ENCODE peak calls at places on chromosomes 16 and 17, in six cellular contexts. A is adrenal gland, V is spleen, U is fibroblast of mammary gland, E is Calu3, J is WTC11. B is an unnamed sample.

GRCh38 chr16:85153656-85154091 is 41.4 kb upstream of the CIBAR2 start:
- DNase-seq in U (no peak), A (no peak), V (no peak), J (no peak), E (no peak), B (no peak)

GRCh38 chr16:12318661-12319463 is 342.3 kb downstream of the SNX29 start:
- DNase-seq in V (peak), E (no peak), A (no peak), U (no peak), J (no peak), B (no peak)

GRCh38 chr16:75559564-75560372 is 3.7 kb upstream of the TMEM231 start:
- DNase-seq in A (no peak), V (no peak), J (no peak), E (no peak), U (peak), B (no peak)

GRCh38 chr16:84489141-84489540 is 15.3 kb downstream of the MEAK7 start:
- DNase-seq in U (no peak), V (no peak), J (no peak), A (no peak), E (no peak), B (no peak)

GRCh38 chr17:66398617-66399016 is 96.2 kb downstream of the PRKCA start:
- DNase-seq in V (no peak), J (no peak), U (no peak), E (no peak), A (no peak), B (no peak)

GRCh38 chr16:67675999-67676398 is 9.4 kb downstream of the C16orf86 start:
- DNase-seq in A (no peak), E (no peak), U (no peak), V (no peak), J (no peak), B (no peak)

GRCh38 chr17:30244853-30245385 is 9.4 kb upstream of the SLC6A4 start:
- DNase-seq in V (peak), A (no peak), E (no peak), J (no peak), U (peak), B (no peak)

GRCh38 chr16:10514369-10515055 is 65.9 kb downstream of the EMP2 start:
- DNase-seq in V (no peak), J (peak), E (peak), A (peak), U (peak), B (peak)

GRCh38 chr16:56279132-56279531 is 87.8 kb downstream of the GNAO1 start:
- DNase-seq in J (no peak), E (peak), A (no peak), V (peak), U (no peak), B (no peak)

GRCh38 chr17:4142107-4142900 is 526 bp downstream of the ZZEF1 start:
- DNase-seq in V (no peak), J (peak), E (peak), A (peak), U (no peak), B (peak)

DNA sequence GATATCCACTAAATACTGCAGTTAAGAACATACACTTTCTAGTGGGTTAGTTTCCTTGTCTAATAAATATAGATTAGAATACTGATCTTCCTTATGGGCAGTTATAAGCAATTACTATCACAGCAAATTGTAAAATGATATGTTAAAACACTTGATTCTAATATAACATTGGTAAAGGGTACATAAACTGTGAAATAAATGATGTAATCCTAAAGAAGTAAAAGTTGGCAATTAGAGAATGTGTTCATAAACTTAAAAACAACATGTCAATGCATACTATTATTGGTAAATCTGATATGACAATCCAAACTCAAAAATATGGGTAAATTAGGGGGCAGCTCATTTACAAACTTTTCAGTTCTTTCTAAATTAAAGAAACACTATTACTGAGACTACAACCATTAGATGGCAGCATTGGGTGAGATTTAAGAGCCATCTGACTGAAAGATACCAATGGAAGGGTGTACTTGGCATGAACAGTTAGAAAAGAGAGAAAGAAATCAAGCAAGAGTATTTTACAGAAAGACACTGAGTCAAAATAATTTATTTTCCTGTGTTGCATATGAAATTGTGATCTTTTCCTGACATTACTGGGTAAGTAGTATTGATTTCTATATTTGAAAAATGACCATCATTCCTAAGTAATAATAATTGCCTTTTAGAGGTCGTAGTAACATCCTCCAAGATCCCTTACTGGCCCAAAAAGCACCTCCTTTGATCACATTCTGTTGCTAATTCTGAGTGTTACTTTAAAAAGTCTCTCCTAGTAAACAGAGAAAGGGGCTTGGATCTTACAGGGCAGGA is 119.6 kb downstream of the SPAG9 start:
- DNase-seq in V (no peak), A (no peak), E (peak), U (peak), J (no peak), B (peak)
- TF ChIP-seq CTCF in V (no peak), A (peak), E (peak), U (peak), J (no peak), B (peak)

GRCh38 chr17:59707182-59707970 is at the start of the genes PTRH2 and VMP1:
- DNase-seq in E (peak), A (peak), U (peak), V (peak), J (peak), B (peak)
- TF ChIP-seq CTCF in E (no peak), A (no peak), U (no peak), V (no peak), J (no peak), B (no peak)

GRCh38 chr16:86919073-86919472 is 340.7 kb downstream of the FOXL1 start:
- DNase-seq in E (no peak), V (no peak), J (no peak), A (no peak), U (no peak), B (no peak)
- TF ChIP-seq CTCF in E (no peak), V (no peak), J (no peak), A (no peak), U (no peak), B (no peak)

GRCh38 chr16:14074544-14074943 is 3.4 kb downstream of the MRTFB start:
- DNase-seq in J (no peak), V (no peak), A (no peak), E (no peak), U (no peak), B (no peak)

GRCh38 chr16:14070877-14071575 is at the start of gene MRTFB:
- DNase-seq in V (peak), E (peak), J (peak), A (peak), U (no peak), B (peak)

GRCh38 chr16:14071576-14072271 is 605 bp downstream of the MRTFB start:
- DNase-seq in V (peak), J (no peak), U (no peak), A (peak), E (no peak), B (no peak)

GRCh38 chr16:14070555-14070876 is 603 bp upstream of the MRTFB start:
- DNase-seq in U (no peak), A (no peak), E (no peak), V (no peak), J (no peak), B (no peak)

DNA sequence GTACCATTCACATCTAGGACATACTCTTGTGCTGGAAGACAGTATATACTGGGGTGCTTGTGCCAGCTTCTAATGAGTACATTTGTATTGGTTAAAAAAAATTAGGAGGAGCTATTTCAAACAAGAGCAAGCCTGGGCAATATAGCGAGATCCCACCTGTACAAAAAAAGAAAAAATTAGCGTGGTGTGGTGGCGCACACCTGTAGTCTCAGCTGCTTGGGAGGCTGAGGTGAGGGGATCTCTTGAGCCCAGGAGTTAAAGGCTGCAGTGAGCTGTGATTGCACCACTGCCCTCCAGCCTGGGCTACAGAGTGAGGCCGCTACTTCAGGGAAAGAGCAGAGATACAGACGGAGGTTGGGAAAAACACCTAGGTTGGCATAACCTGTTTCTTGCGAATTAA is 1.2 kb downstream of the MRTFB start:
- DNase-seq in A (no peak), E (no peak), U (no peak), V (no peak), J (no peak), B (no peak)
- TF ChIP-seq CTCF in A (no peak), E (no peak), U (no peak), V (no peak), J (no peak), B (no peak)

GRCh38 chr17:43056051-43056450 is 31.0 kb downstream of the RND2 start:
- DNase-seq in A (no peak), U (no peak), E (no peak), V (no peak), J (no peak), B (no peak)
- TF ChIP-seq CTCF in A (no peak), U (no peak), E (no peak), V (no peak), J (no peak), B (no peak)

GRCh38 chr16:29808219-29808900 is 2.0 kb downstream of the MAZ start:
- DNase-seq in J (no peak), U (no peak), E (no peak), A (peak), V (peak), B (no peak)

GRCh38 chr16:29806096-29806579 is at the start of gene MAZ:
- DNase-seq in V (peak), A (peak), J (no peak), E (peak), U (peak), B (no peak)

GRCh38 chr16:29806641-29807425 is 504 bp downstream of the MAZ start:
- DNase-seq in J (peak), E (peak), V (peak), A (peak), U (peak), B (peak)

GRCh38 chr16:29809031-29809747 is 2.8 kb upstream of the PRRT2 start:
- DNase-seq in A (peak), J (no peak), V (peak), U (no peak), E (no peak), B (no peak)

GRCh38 chr16:29807426-29808218 is 1.3 kb downstream of the MAZ start:
- DNase-seq in U (peak), V (peak), J (peak), E (peak), A (peak), B (peak)
- TF ChIP-seq CTCF in U (peak), V (no peak), J (no peak), E (peak), A (no peak), B (peak)

GRCh38 chr16:66344533-66345145 is 21.9 kb upstream of the CDH5 start:
- DNase-seq in V (peak), E (peak), A (no peak), U (peak), J (no peak), B (peak)

GRCh38 chr16:66346221-66346620 is 20.3 kb upstream of the CDH5 start:
- DNase-seq in J (no peak), U (no peak), A (no peak), E (no peak), V (peak), B (no peak)

GRCh38 chr16:66337434-66338188 is 28.9 kb upstream of the CDH5 start:
- DNase-seq in V (no peak), E (no peak), U (no peak), A (no peak), J (no peak), B (no peak)

DNA sequence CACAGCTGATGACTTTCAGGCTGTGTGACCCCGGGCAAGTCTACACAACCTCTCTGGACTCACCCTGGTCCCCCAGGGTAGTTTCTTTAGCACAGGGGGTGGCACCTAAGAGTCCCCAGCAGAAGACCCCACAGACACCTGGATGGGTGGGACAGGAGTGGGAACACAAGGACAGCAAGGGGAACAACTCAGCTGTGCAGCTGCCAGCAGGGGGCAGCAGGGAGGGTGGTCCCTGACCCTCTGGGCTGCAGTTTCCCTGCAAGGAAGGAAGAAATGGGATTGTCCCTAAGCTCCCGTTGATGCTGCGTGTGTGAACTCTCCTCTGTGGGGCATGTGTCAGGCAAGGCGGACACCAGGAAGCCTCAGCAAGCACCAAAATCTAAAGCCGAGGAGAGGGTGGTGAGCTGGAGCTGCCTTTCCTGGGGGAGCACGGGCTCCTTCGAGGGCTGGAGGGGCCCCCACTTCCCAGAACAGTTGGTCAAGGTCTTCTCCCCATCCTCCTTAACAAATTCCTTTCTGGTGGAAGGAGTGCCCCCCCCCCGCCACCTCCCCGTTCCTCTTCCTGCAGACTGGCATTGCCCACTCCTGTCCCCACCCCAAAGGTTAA is 24.1 kb upstream of the CDH5 start:
- DNase-seq in V (peak), A (no peak), J (peak), U (peak), E (peak), B (peak)
- TF ChIP-seq CTCF in V (no peak), A (no peak), J (peak), U (peak), E (peak), B (peak)

DNA sequence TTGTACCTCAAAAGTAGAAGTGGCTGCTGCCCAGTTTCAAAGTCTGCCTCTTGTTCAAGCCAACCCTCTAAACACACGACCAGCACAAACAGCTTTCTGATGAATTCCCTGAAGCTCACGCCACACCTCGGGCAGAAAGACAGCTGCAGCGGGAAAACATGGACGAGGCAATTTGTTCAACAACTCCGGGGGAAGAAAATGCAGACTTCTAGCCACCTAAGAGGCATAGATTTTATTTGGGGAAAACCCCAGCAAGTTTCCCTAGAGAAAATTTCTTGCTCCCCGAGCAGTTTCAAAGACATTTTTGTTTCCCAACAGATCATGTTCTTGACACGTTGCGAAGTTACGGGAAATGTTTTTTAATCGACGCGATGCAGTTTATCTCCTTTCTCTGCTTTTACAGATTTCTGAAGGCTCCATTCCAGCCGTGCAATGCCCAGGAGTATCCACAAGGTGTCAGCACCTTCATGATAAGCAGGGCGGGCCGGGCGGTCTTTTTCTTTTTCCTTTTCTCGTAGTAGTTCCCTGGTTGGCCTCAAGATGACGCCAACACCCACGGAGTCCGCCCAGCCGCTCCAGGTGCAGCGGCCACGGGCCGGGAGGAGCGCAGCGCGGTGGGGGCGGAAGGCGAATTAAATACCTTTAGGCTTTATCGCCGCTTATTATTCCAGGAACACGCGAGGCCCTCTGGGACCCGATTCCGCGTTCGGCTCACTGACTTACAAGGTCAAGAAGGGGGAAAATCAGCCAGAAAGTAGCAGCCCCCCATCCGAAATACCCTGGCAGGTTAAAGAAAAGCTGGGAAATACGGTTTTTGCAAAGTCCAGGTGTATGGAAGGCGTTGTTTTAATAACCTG is 2.9 kb upstream of the FOXC2 start:
- DNase-seq in J (peak), U (peak), E (peak), V (peak), A (peak), B (peak)
- TF ChIP-seq CTCF in J (peak), U (peak), E (peak), V (peak), A (peak), B (peak)

GRCh38 chr16:81599034-81599744 is 154.6 kb downstream of the CMIP start:
- DNase-seq in V (no peak), A (no peak), E (no peak), J (no peak), U (no peak), B (no peak)

GRCh38 chr16:81597079-81597658 is 152.6 kb downstream of the CMIP start:
- DNase-seq in U (no peak), J (no peak), V (no peak), E (no peak), A (no peak), B (no peak)

GRCh38 chr16:81600275-81600674 is 155.7 kb downstream of the CMIP start:
- DNase-seq in A (no peak), J (no peak), U (peak), E (peak), V (no peak), B (no peak)

GRCh38 chr16:81595676-81596292 is 151.2 kb downstream of the CMIP start:
- DNase-seq in E (no peak), V (no peak), J (no peak), U (no peak), A (no peak), B (no peak)

GRCh38 chr16:81598083-81598482 is 153.5 kb downstream of the CMIP start:
- DNase-seq in U (no peak), J (no peak), V (no peak), A (no peak), E (no peak), B (no peak)
- TF ChIP-seq CTCF in U (no peak), J (no peak), V (no peak), A (no peak), E (peak), B (no peak)

B was measured in endothelial cell.